ENCODE peak calls at places on chromosomes 2 and 18, in five cellular contexts. J is CD8-positive, alpha-beta T cell; H is body of pancreas; G is MM.1S; X is heart right ventricle. D is an unnamed sample.

GRCh38 chr2:6960659-6961058 is 43.4 kb downstream of the RNF144A start:
- DNase-seq in J (no peak), H (peak; percentile 69), G (no peak), X (no peak), D (no peak)

GRCh38 chr2:225025917-225026571 is 16.2 kb downstream of the DOCK10 start:
- DNase-seq in J (peak; percentile 39), H (no peak), G (no peak), X (no peak), D (no peak)

GRCh38 chr2:43224131-43224570 is 2.3 kb downstream of the ZFP36L2 start:
- DNase-seq in J (peak; percentile 79), H (peak; percentile 69), G (peak; percentile 53), X (peak; percentile 76), D (no peak)

GRCh38 chr18:2337552-2338141 is 233.7 kb downstream of the METTL4 start:
- DNase-seq in J (peak; percentile 27), H (peak; percentile 77), G (peak; percentile 32), X (peak; percentile 10), D (no peak)

GRCh38 chr2:100603414-100603813 is 40.6 kb downstream of the PDCL3 start:
- DNase-seq in J (no peak), H (no peak), G (no peak), X (no peak), D (no peak)

GRCh38 chr18:44541159-44541558 is 139.5 kb upstream of the SETBP1 start:
- DNase-seq in J (no peak), H (no peak), G (no peak), X (peak; percentile 6), D (no peak)

GRCh38 chr18:27109403-27109802 is 75.7 kb downstream of the CHST9 start:
- DNase-seq in J (no peak), H (peak; percentile 20), G (no peak), X (peak; percentile 6), D (no peak)

GRCh38 chr2:39837856-39838453 is 58.9 kb upstream of the THUMPD2 start:
- DNase-seq in J (no peak), H (peak; percentile 35), G (peak; percentile 63), X (no peak), D (no peak)

GRCh38 chr2:150495993-150496627 is 8.6 kb upstream of the RND3 start:
- DNase-seq in J (no peak), H (no peak), G (no peak), X (no peak), D (no peak)

GRCh38 chr18:77858331-77858730 is 608.7 kb downstream of the GALR1 start:
- DNase-seq in J (no peak), H (no peak), G (no peak), X (no peak), D (no peak)

GRCh38 chr2:5788447-5788846 is 96.3 kb downstream of the SOX11 start:
- DNase-seq in J (no peak), H (no peak), G (no peak), X (no peak), D (no peak)

GRCh38 chr2:45505138-45505537 is 105.9 kb downstream of the SRBD1 start:
- DNase-seq in J (no peak), H (no peak), G (no peak), X (no peak), D (no peak)

GRCh38 chr2:222878877-222879601 is 18.2 kb downstream of the ACSL3 start:
- DNase-seq in J (no peak), H (no peak), G (no peak), X (no peak), D (no peak)

GRCh38 chr2:11099122-11100065 is 55.9 kb upstream of the SLC66A3 start:
- DNase-seq in J (no peak), H (no peak), G (no peak), X (no peak), D (no peak)

GRCh38 chr18:39960545-39960944 is 1994.5 kb upstream of the PIK3C3 start:
- DNase-seq in J (no peak), H (no peak), G (no peak), X (no peak), D (no peak)

GRCh38 chr2:44852594-44852993 is 88.9 kb upstream of the SIX3 start:
- DNase-seq in J (no peak), H (no peak), G (no peak), X (no peak), D (no peak)

GRCh38 chr2:74043345-74044329 is 58.9 kb downstream of the TET3 start:
- DNase-seq in J (no peak), H (no peak), G (no peak), X (no peak), D (no peak)

GRCh38 chr2:182173944-182174622 is 188.4 kb downstream of the PPP1R1C start:
- DNase-seq in J (no peak), H (no peak), G (peak; percentile 75), X (no peak), D (no peak)

GRCh38 chr18:47175895-47176575 is at the start of gene IER3IP1:
- DNase-seq in J (peak; percentile 86), H (peak; percentile 92), G (peak; percentile 90), X (peak; percentile 95), D (peak; percentile 62)

GRCh38 chr2:64222351-64222750 is 78.1 kb upstream of the PELI1 start:
- DNase-seq in J (no peak), H (no peak), G (no peak), X (peak; percentile 53), D (no peak)

GRCh38 chr2:173028671-173029070 is 47.0 kb upstream of the MAP3K20 start:
- DNase-seq in J (no peak), H (no peak), G (no peak), X (no peak), D (no peak)

GRCh38 chr2:20135631-20136050 is 84.2 kb upstream of the LAPTM4A start:
- DNase-seq in J (no peak), H (peak; percentile 79), G (peak; percentile 89), X (peak; percentile 38), D (no peak)

GRCh38 chr2:234463626-234464290 is 33.1 kb downstream of the ARL4C start:
- DNase-seq in J (peak; percentile 88), H (peak; percentile 9), G (no peak), X (no peak), D (no peak)

GRCh38 chr2:236565879-236566402 is 3.7 kb upstream of the ACKR3 start:
- DNase-seq in J (no peak), H (no peak), G (no peak), X (no peak), D (no peak)

GRCh38 chr2:63698825-63699548 is 110.2 kb downstream of the MDH1 start:
- DNase-seq in J (no peak), H (peak; percentile 31), G (peak; percentile 65), X (peak; percentile 66), D (peak; percentile 23)

GRCh38 chr2:88903744-88904353 is 212.4 kb downstream of the RPIA start:
- DNase-seq in J (no peak), H (peak; percentile 16), G (peak; percentile 63), X (peak; percentile 6), D (no peak)

GRCh38 chr2:111689899-111690298 is 194.1 kb downstream of the ANAPC1 start:
- DNase-seq in J (no peak), H (no peak), G (no peak), X (no peak), D (no peak)

GRCh38 chr2:75513616-75514170 is 47.0 kb downstream of the EVA1A start:
- DNase-seq in J (no peak), H (no peak), G (no peak), X (no peak), D (no peak)

GRCh38 chr18:7224198-7224597 is 6.7 kb upstream of the LRRC30 start:
- DNase-seq in J (no peak), H (no peak), G (no peak), X (no peak), D (no peak)

DNA sequence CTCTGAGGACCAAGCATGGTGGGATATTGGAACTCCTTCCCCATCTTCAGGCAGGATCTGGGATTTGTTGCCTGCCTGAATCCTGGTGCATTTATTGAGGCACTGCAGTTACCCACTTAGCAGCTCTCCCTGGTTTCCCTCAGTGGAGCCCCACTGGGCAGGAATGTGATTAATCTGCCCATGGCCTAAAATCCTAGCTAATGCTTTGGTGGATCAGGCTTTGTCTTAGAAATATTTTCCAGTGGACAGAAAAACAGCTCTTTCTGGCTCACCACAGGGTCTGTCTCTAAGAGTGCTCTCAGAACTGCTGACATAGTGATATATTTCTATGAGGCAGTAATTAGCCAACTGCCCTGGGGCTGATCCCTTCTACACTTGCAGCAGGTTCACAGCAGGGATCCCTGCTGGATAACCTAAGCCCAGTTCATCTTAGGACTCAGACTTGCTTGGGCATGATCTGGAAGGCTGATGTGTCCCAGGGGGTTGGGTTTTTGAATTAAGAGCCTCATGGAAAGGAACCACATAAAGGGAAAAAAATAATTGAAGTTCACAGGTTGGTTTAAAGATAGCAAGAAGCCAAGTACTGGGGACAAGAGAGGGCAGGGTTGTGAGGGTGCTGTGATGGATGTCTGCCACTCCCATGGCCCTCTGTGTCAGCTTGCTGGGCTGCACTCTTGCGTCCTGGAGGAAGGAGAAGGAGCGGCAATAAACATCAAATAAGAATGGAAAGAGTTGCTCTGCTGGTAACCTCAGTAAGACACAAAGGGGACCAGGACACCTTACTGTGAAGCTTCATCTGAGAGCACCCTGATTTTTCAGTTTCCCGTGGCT is 44.2 kb upstream of the ZDBF2 start:
- DNase-seq in J (no peak), H (no peak), G (peak; percentile 56), X (no peak), D (no peak)
- TF ChIP-seq CTCF in J (no peak), H (no peak), G (no peak), X (no peak), D (no peak)

GRCh38 chr18:76518073-76518472 is 23.0 kb upstream of the ZNF516 start:
- DNase-seq in J (no peak), H (no peak), G (no peak), X (no peak), D (no peak)
- H3K4me3 ChIP-seq in J (peak overlapping the region; percentile 0), H (no peak overlapping the region), G (no peak overlapping the region), X (peak overlapping the region; percentile 51), D (peak overlapping the region; percentile 39)

DNA sequence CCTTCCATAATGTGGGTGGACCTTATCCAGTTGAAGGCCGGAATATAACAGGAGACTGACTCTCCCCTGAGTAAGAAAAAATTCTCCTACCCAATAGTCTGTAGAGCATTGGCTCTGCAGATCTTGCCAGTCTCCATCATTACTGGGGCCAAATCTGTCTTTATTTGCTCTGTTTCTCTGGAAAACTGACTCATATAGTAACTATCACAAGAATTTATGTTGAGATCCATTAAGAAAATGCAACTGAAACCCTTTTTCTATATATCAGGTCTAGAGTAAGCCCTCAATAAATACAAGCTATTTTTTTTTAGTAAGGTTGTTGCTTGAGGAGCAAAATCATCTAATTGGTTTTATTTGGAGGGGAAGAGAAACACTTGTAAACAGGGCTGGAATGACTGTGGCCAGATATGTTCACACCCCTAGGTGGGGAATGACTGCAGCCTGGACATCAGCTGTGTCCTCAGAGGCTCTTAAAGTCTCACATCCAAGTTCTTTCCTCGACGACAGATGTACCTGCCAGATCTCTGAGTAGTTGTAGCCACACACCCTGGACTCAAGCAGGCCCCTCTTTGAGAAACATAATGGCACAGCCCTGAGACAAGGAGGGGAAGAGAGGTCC is 339.7 kb downstream of the TNS1 start:
- DNase-seq in J (no peak), H (no peak), G (no peak), X (no peak), D (no peak)
- H3K27me3 ChIP-seq in J (no peaks in the 10 kb centered on the region), H (no peaks in the 10 kb centered on the region), G (no peaks in the 10 kb centered on the region), X (no peaks in the 10 kb centered on the region), D (no peaks in the 10 kb centered on the region)

GRCh38 chr2:190180313-190181065 is 118.0 kb upstream of the MSTN start:
- DNase-seq in J (no peak), H (peak; percentile 89), G (peak; percentile 86), X (peak; percentile 54), D (no peak)
- TF ChIP-seq CTCF in J (no peak), H (peak; percentile 82), G (peak; percentile 80), X (peak; percentile 64), D (peak; percentile 47)

GRCh38 chr18:36481935-36482334 is 184.4 kb downstream of the FHOD3 start:
- DNase-seq in J (no peak), H (no peak), G (no peak), X (no peak), D (no peak)
- H3K4me3 ChIP-seq in J (no peak overlapping the region), H (no peak overlapping the region), G (no peak overlapping the region), X (no peak overlapping the region), D (no peak overlapping the region)

GRCh38 chr2:176122633-176123482 is at the start of gene HOXD9:
- DNase-seq in J (no peak), H (peak; percentile 43), G (no peak), X (no peak), D (no peak)
- H3K27me3 ChIP-seq in J (peaks cover 76% of the 10 kb centered on the region), H (peaks cover 54% of the 10 kb centered on the region), G (peaks cover 29% of the 10 kb centered on the region), X (peaks cover 64% of the 10 kb centered on the region), D (peaks cover 42% of the 10 kb centered on the region)

D was measured in thoracic aorta.